ENCODE peak calls at places on chromosomes 11 and 22, in ten cellular contexts. F is IMR-90, Y is tibial nerve, S is HCT116, X is adrenal gland, I is endothelial cell of umbilical vein, U is ovary, H is prostate gland, Q is heart left ventricle, K is testis. T is an unnamed sample.

GRCh38 chr11:128302425-128303186 is 284.8 kb downstream of the ETS1 start:
- DNase-seq in F (no peak), Y (no peak), S (no peak), X (no peak), I (no peak), U (no peak), H (no peak), Q (no peak), K (no peak), T (no peak)

GRCh38 chr11:31512117-31512516 is 2.5 kb downstream of the ELP4 start:
- DNase-seq in F (no peak), Y (no peak), S (no peak), X (no peak), I (no peak), U (no peak), H (no peak), Q (no peak), K (no peak), T (no peak)

GRCh38 chr11:100630898-100631297 is 56.2 kb upstream of the ARHGAP42 start:
- DNase-seq in F (peak), Y (no peak), S (no peak), X (no peak), I (peak), U (no peak), H (no peak), Q (no peak), K (no peak), T (no peak)

GRCh38 chr11:40104941-40105550 is 1354.4 kb downstream of the LRRC4C start:
- DNase-seq in F (no peak), Y (no peak), S (no peak), X (no peak), I (no peak), U (no peak), H (no peak), Q (no peak), K (no peak), T (no peak)

GRCh38 chr11:114673661-114674060 is 4.7 kb upstream of the NXPE2 start:
- DNase-seq in F (no peak), Y (no peak), S (no peak), X (no peak), I (no peak), U (no peak), H (no peak), Q (no peak), K (no peak), T (no peak)

GRCh38 chr22:26586556-26587325 is 3.2 kb downstream of the TPST2 start:
- DNase-seq in F (no peak), Y (no peak), S (no peak), X (peak), I (peak), U (no peak), H (no peak), Q (no peak), K (peak), T (no peak)

GRCh38 chr11:130813638-130814037 is 102.6 kb downstream of the SNX19 start:
- DNase-seq in F (no peak), Y (no peak), S (no peak), X (no peak), I (no peak), U (no peak), H (no peak), Q (no peak), K (no peak), T (no peak)

GRCh38 chr11:37811349-37811748 is 1213.3 kb upstream of the RAG2 start:
- DNase-seq in F (no peak), Y (no peak), S (no peak), X (no peak), I (no peak), U (no peak), H (no peak), Q (peak), K (no peak), T (no peak)

GRCh38 chr11:72904016-72904415 is 89.8 kb downstream of the ATG16L2 start:
- DNase-seq in F (no peak), Y (no peak), S (no peak), X (no peak), I (no peak), U (no peak), H (no peak), Q (no peak), K (no peak), T (no peak)

GRCh38 chr11:119338318-119338890 is 2.3 kb downstream of the C1QTNF5 start:
- DNase-seq in F (no peak), Y (peak), S (peak), X (peak), I (peak), U (peak), H (peak), Q (peak), K (peak), T (no peak)

GRCh38 chr11:78227906-78228305 is 39.2 kb downstream of the USP35 start:
- DNase-seq in F (no peak), Y (no peak), S (no peak), X (no peak), I (no peak), U (no peak), H (no peak), Q (no peak), K (no peak), T (no peak)

GRCh38 chr11:45815747-45816146 is 10.8 kb downstream of the SLC35C1 start:
- DNase-seq in F (peak), Y (no peak), S (no peak), X (no peak), I (no peak), U (peak), H (no peak), Q (no peak), K (no peak), T (no peak)

GRCh38 chr11:27395556-27396258 is 32.7 kb upstream of the CCDC34 start:
- DNase-seq in F (peak), Y (no peak), S (no peak), X (no peak), I (no peak), U (no peak), H (peak), Q (no peak), K (no peak), T (no peak)

GRCh38 chr11:111723595-111723994 is 42.6 kb downstream of the PPP2R1B start:
- DNase-seq in F (no peak), Y (no peak), S (no peak), X (no peak), I (no peak), U (no peak), H (no peak), Q (no peak), K (no peak), T (no peak)

GRCh38 chr22:19177164-19178064 is 1.1 kb downstream of the SLC25A1 start:
- DNase-seq in F (no peak), Y (no peak), S (no peak), X (no peak), I (no peak), U (peak), H (no peak), Q (no peak), K (no peak), T (no peak)

GRCh38 chr11:33321483-33321882 is 64.3 kb downstream of the HIPK3 start:
- DNase-seq in F (no peak), Y (no peak), S (no peak), X (no peak), I (no peak), U (no peak), H (no peak), Q (no peak), K (no peak), T (no peak)

GRCh38 chr11:114709960-114710359 is 31.6 kb downstream of the NXPE2 start:
- DNase-seq in F (no peak), Y (no peak), S (no peak), X (no peak), I (no peak), U (no peak), H (no peak), Q (no peak), K (no peak), T (no peak)

GRCh38 chr11:91219501-91219900 is 996.7 kb upstream of the CHORDC1 start:
- DNase-seq in F (peak), Y (no peak), S (no peak), X (no peak), I (no peak), U (no peak), H (no peak), Q (no peak), K (no peak), T (no peak)

GRCh38 chr11:100791873-100792272 is 104.8 kb downstream of the ARHGAP42 start:
- DNase-seq in F (peak), Y (no peak), S (no peak), X (no peak), I (peak), U (no peak), H (no peak), Q (no peak), K (no peak), T (no peak)

GRCh38 chr22:50683994-50684371 is 11.4 kb downstream of the SHANK3 start:
- DNase-seq in F (no peak), Y (no peak), S (no peak), X (no peak), I (no peak), U (no peak), H (no peak), Q (peak), K (peak), T (no peak)

GRCh38 chr11:48080301-48080861 is 100.0 kb downstream of the PTPRJ start:
- DNase-seq in F (no peak), Y (no peak), S (no peak), X (no peak), I (no peak), U (no peak), H (no peak), Q (no peak), K (no peak), T (no peak)

GRCh38 chr11:35138949-35139881 is at the start of gene CD44:
- DNase-seq in F (peak), Y (peak), S (peak), X (peak), I (peak), U (peak), H (peak), Q (peak), K (peak), T (peak)

GRCh38 chr11:87295237-87295636 is 257.5 kb downstream of the TMEM135 start:
- DNase-seq in F (no peak), Y (no peak), S (no peak), X (no peak), I (no peak), U (no peak), H (no peak), Q (no peak), K (no peak), T (no peak)

GRCh38 chr11:90250970-90251369 is 28.1 kb upstream of the CHORDC1 start:
- DNase-seq in F (no peak), Y (no peak), S (no peak), X (no peak), I (peak), U (no peak), H (no peak), Q (no peak), K (no peak), T (no peak)

GRCh38 chr22:48579035-48579914 is 1248.4 kb downstream of the BRD1 start:
- DNase-seq in F (no peak), Y (no peak), S (no peak), X (no peak), I (no peak), U (no peak), H (no peak), Q (peak), K (no peak), T (no peak)

GRCh38 chr22:33889748-33890147 is 30.5 kb downstream of the LARGE1 start:
- DNase-seq in F (no peak), Y (no peak), S (no peak), X (no peak), I (no peak), U (no peak), H (no peak), Q (no peak), K (no peak), T (no peak)

GRCh38 chr11:93767018-93767417 is 17.1 kb upstream of the MED17 start:
- DNase-seq in F (no peak), Y (no peak), S (no peak), X (no peak), I (no peak), U (no peak), H (no peak), Q (no peak), K (no peak), T (no peak)

GRCh38 chr11:116505466-116506247 is 267.1 kb downstream of the BUD13 start:
- DNase-seq in F (no peak), Y (no peak), S (no peak), X (no peak), I (no peak), U (no peak), H (no peak), Q (no peak), K (no peak), T (no peak)

GRCh38 chr22:50082197-50082715 is 3.0 kb downstream of the MLC1 start:
- DNase-seq in F (no peak), Y (no peak), S (no peak), X (no peak), I (no peak), U (no peak), H (no peak), Q (no peak), K (no peak), T (no peak)

GRCh38 chr11:68436162-68436888 is 24.2 kb upstream of the PPP6R3 start:
- DNase-seq in F (no peak), Y (no peak), S (no peak), X (no peak), I (no peak), U (no peak), H (no peak), Q (no peak), K (no peak), T (no peak)

GRCh38 chr11:27420722-27421572 is 51.6 kb downstream of the LGR4 start:
- DNase-seq in F (no peak), Y (no peak), S (no peak), X (no peak), I (no peak), U (no peak), H (no peak), Q (no peak), K (no peak), T (no peak)

GRCh38 chr11:118872403-118872821 is 11.3 kb upstream of the CXCR5 start:
- DNase-seq in F (no peak), Y (no peak), S (no peak), X (no peak), I (no peak), U (peak), H (no peak), Q (no peak), K (peak), T (no peak)

GRCh38 chr11:33475999-33476398 is 218.8 kb downstream of the HIPK3 start:
- DNase-seq in F (peak), Y (no peak), S (no peak), X (peak), I (peak), U (no peak), H (peak), Q (no peak), K (peak), T (no peak)

GRCh38 chr11:353315-353857 is 15.9 kb upstream of the B4GALNT4 start:
- DNase-seq in F (peak), Y (peak), S (no peak), X (peak), I (peak), U (peak), H (peak), Q (peak), K (peak), T (peak)
- H3K27ac ChIP-seq in F (peak), Y (peak), S (no peak), X (peak), I (no peak), U (peak), H (peak), Q (peak), K (peak), T (peak)

GRCh38 chr11:8102965-8103364 is 22.0 kb downstream of the TUB start:
- DNase-seq in F (no peak), Y (no peak), S (no peak), X (no peak), I (no peak), U (no peak), H (no peak), Q (no peak), K (no peak), T (no peak)
- TF ChIP-seq POLR2A in F (no peak), Y (no peak), S (no peak), X (no peak), I (no peak), U (no peak), H (no peak), Q (no peak), K (no peak), T (no peak)

GRCh38 chr11:69808708-69809107 is 10.5 kb downstream of the FGF3 start:
- DNase-seq in F (peak), Y (no peak), S (no peak), X (no peak), I (no peak), U (no peak), H (no peak), Q (no peak), K (no peak), T (no peak)
- H3K27ac ChIP-seq in F (no peak), Y (no peak), S (no peak), X (no peak), I (no peak), U (no peak), H (no peak), Q (no peak), K (no peak), T (no peak)

GRCh38 chr11:925496-926301 is at the start of gene AP2A2:
- DNase-seq in F (peak), Y (peak), S (peak), X (peak), I (peak), U (peak), H (peak), Q (peak), K (peak), T (peak)
- TF ChIP-seq POLR2A in F (peak), Y (peak), S (no peak), X (peak), I (peak), U (peak), H (peak), Q (no peak), K (no peak), T (peak)

GRCh38 chr22:44692662-44693007 is 9.4 kb upstream of the PRR5 start:
- DNase-seq in F (no peak), Y (no peak), S (no peak), X (no peak), I (no peak), U (no peak), H (no peak), Q (no peak), K (no peak), T (no peak)

GRCh38 chr22:44686873-44687600 is 15.0 kb upstream of the PRR5 start:
- DNase-seq in F (peak), Y (no peak), S (no peak), X (no peak), I (no peak), U (no peak), H (no peak), Q (no peak), K (no peak), T (no peak)

GRCh38 chr22:44689915-44690524 is 12.0 kb upstream of the PRR5 start:
- DNase-seq in F (no peak), Y (no peak), S (no peak), X (no peak), I (no peak), U (no peak), H (no peak), Q (no peak), K (no peak), T (no peak)

GRCh38 chr22:44691796-44692661 is 10.0 kb upstream of the PRR5 start:
- DNase-seq in F (no peak), Y (no peak), S (no peak), X (no peak), I (no peak), U (no peak), H (peak), Q (no peak), K (no peak), T (no peak)

DNA sequence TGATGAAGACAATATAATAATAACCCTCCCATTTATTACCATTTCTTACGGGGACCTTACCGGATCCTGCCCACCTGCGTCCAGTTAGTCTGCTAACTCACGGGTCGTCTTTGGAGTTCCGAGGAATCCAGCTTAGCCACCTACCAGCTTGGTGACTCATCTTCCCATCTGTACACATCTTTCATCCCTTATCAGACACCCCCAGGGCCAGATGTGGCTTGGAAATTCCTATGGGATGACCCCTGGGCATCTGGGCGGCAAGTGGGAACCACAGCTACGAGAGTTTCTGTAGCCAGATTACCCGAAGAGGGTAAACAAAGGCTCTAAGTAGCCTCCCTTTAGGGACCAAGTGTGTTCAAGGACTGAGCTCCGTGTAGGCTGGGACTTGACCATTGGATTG is 12.8 kb upstream of the PRR5 start:
- DNase-seq in F (peak), Y (no peak), S (peak), X (no peak), I (no peak), U (no peak), H (no peak), Q (no peak), K (no peak), T (no peak)
- H3K27ac ChIP-seq in F (no peak), Y (no peak), S (no peak), X (no peak), I (no peak), U (no peak), H (no peak), Q (no peak), K (no peak), T (no peak)

GRCh38 chr11:65657426-65657825 is 5.3 kb downstream of the RELA start:
- DNase-seq in F (no peak), Y (no peak), S (no peak), X (no peak), I (no peak), U (no peak), H (no peak), Q (no peak), K (no peak), T (no peak)
- TF ChIP-seq POLR2A in F (no peak), Y (no peak), S (no peak), X (no peak), I (no peak), U (no peak), H (no peak), Q (no peak), K (no peak), T (no peak)

DNA sequence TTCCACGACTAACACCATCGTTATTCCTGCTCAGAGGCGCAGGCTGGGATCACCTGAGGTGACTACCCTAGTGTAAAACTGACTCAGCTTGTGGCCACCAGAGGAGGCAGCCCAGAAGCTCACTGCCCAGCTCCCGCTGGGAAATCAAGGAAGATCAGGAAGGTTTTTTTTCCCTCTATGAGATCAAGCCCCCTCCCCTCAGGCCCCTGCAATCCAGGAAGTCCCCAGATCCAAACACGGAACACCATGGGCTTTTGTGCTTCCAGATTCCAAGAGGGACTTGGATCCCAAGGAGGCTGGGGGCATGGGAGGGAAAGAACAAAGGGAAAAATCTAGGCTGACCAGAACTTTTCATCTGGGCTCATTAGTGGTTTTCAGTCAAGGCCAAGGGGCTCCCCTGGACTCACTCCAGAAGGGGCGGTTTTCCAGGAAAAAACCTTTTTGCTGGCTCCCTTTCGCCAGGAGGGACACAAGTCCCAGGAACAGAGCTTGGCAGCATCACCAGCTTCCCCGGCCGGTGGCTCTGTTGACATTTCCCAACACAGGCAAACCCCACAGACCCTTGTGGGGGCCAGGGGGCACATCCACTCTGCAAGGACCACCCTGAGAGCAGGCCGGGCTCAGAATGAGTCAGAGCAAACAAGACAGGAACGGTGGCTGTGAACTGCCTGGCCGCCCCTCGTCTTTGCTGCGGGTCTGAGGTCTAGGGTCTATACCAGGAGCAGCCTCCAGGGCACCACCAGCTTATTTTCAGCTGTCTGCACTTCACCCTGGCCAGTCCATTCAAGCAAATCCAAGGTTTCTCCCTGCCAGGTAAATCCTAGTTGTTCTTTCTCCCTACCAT is 36.8 kb downstream of the MYH9 start:
- DNase-seq in F (peak), Y (no peak), S (no peak), X (peak), I (peak), U (peak), H (no peak), Q (no peak), K (no peak), T (no peak)
- H3K27ac ChIP-seq in F (peak), Y (peak), S (peak), X (peak), I (peak), U (peak), H (peak), Q (peak), K (peak), T (peak)

GRCh38 chr22:22161924-22162851 is 82.4 kb upstream of the VPREB1 start:
- DNase-seq in F (no peak), Y (no peak), S (no peak), X (no peak), I (no peak), U (no peak), H (no peak), Q (no peak), K (no peak), T (no peak)
- TF ChIP-seq POLR2A in F (no peak), Y (no peak), S (no peak), X (no peak), I (no peak), U (no peak), H (no peak), Q (no peak), K (no peak), T (no peak)

T was measured in gastrocnemius medialis.